ENCODE peak calls at places on chromosomes 4 and X, in nine cellular contexts. F, U, T, Z, P, G, X, D and C are unnamed samples.

GRCh38 chrX:34813618-34814017 is 129.0 kb upstream of the FAM47B start:
- DNase-seq in F (no peak), U (no peak), T (no peak), Z (no peak), P (no peak), G (no peak), X (no peak), D (peak), C (no peak)

GRCh38 chrX:44915361-44915868 is 42.4 kb downstream of the KDM6A start:
- DNase-seq in F (no peak), U (no peak), T (no peak), Z (no peak), P (no peak), G (peak), X (no peak), D (peak), C (no peak)

GRCh38 chr4:169620846-169621228 is 459 bp downstream of the CLCN3 start:
- DNase-seq in F (peak), U (peak), T (no peak), Z (no peak), P (peak), G (peak), X (peak), D (no peak), C (no peak)

GRCh38 chrX:1323315-1323714 is 13.3 kb upstream of the IL3RA start:
- DNase-seq in F (peak), U (no peak), T (peak), Z (peak), P (peak), G (peak), X (no peak), D (no peak), C (peak)

GRCh38 chr4:100062921-100063320 is 112.8 kb upstream of the H2AZ1 start:
- DNase-seq in F (no peak), U (no peak), T (no peak), Z (no peak), P (no peak), G (no peak), X (no peak), D (peak), C (no peak)

GRCh38 chrX:147914609-147915008 is 2.9 kb downstream of the FMR1 start:
- DNase-seq in F (no peak), U (no peak), T (no peak), Z (no peak), P (no peak), G (no peak), X (no peak), D (no peak), C (no peak)

GRCh38 chr4:104491826-104492771 is 2.6 kb downstream of the CXXC4 start:
- DNase-seq in F (peak), U (no peak), T (no peak), Z (peak), P (peak), G (peak), X (no peak), D (peak), C (peak)

GRCh38 chr4:111434581-111434980 is 710.7 kb upstream of the FAM241A start:
- DNase-seq in F (no peak), U (no peak), T (no peak), Z (no peak), P (no peak), G (no peak), X (no peak), D (peak), C (no peak)

GRCh38 chr4:99447079-99447478 is 11.9 kb upstream of the ADH7 start:
- DNase-seq in F (peak), U (no peak), T (no peak), Z (peak), P (peak), G (no peak), X (no peak), D (peak), C (no peak)

GRCh38 chrX:25873196-25873595 is 264.9 kb upstream of the MAGEB18 start:
- DNase-seq in F (no peak), U (no peak), T (no peak), Z (no peak), P (no peak), G (no peak), X (no peak), D (peak), C (no peak)

GRCh38 chrX:19886888-19887531 is 390 bp downstream of the SH3KBP1 start:
- DNase-seq in F (peak), U (no peak), T (no peak), Z (peak), P (no peak), G (peak), X (no peak), D (no peak), C (peak)

GRCh38 chr4:6473264-6474052 is 1.0 kb upstream of the PPP2R2C start:
- DNase-seq in F (peak), U (no peak), T (no peak), Z (no peak), P (no peak), G (no peak), X (peak), D (no peak), C (no peak)

GRCh38 chrX:100368167-100368566 is 41.9 kb downstream of the PCDH19 start:
- DNase-seq in F (peak), U (no peak), T (peak), Z (peak), P (peak), G (peak), X (no peak), D (peak), C (peak)

GRCh38 chr4:78136109-78137081 is 79.3 kb downstream of the FRAS1 start:
- DNase-seq in F (no peak), U (no peak), T (no peak), Z (peak), P (no peak), G (no peak), X (no peak), D (no peak), C (no peak)

GRCh38 chr4:138996090-138996489 is 19.5 kb upstream of the NOCT start:
- DNase-seq in F (peak), U (no peak), T (no peak), Z (no peak), P (no peak), G (no peak), X (no peak), D (no peak), C (no peak)

GRCh38 chrX:132483523-132483922 is 5.3 kb downstream of the MBNL3 start:
- DNase-seq in F (no peak), U (no peak), T (no peak), Z (no peak), P (no peak), G (no peak), X (no peak), D (no peak), C (no peak)

GRCh38 chr4:174631901-174632758 is 109.8 kb upstream of the HPGD start:
- DNase-seq in F (no peak), U (peak), T (peak), Z (no peak), P (peak), G (peak), X (no peak), D (peak), C (peak)

GRCh38 chr4:86775061-86775460 is 74.1 kb downstream of the SLC10A6 start:
- DNase-seq in F (no peak), U (no peak), T (no peak), Z (no peak), P (no peak), G (no peak), X (no peak), D (no peak), C (no peak)

GRCh38 chr4:1315838-1316536 is 26.3 kb downstream of the MAEA start:
- DNase-seq in F (no peak), U (no peak), T (no peak), Z (no peak), P (no peak), G (no peak), X (no peak), D (no peak), C (no peak)

GRCh38 chr4:137705171-137705783 is 173.0 kb upstream of the PCDH18 start:
- DNase-seq in F (no peak), U (peak), T (no peak), Z (no peak), P (no peak), G (no peak), X (peak), D (peak), C (no peak)

GRCh38 chrX:135480076-135480475 is 40.4 kb upstream of the INTS6L start:
- DNase-seq in F (no peak), U (no peak), T (no peak), Z (no peak), P (no peak), G (no peak), X (no peak), D (no peak), C (no peak)

GRCh38 chr4:6493668-6494304 is 21.4 kb upstream of the PPP2R2C start:
- DNase-seq in F (peak), U (no peak), T (no peak), Z (no peak), P (no peak), G (no peak), X (no peak), D (peak), C (no peak)

GRCh38 chr4:151192556-151193235 is 84.3 kb upstream of the PRSS48 start:
- DNase-seq in F (no peak), U (no peak), T (no peak), Z (no peak), P (no peak), G (no peak), X (no peak), D (peak), C (no peak)

GRCh38 chr4:4386736-4387392 is at the start of gene NSG1:
- DNase-seq in F (peak), U (no peak), T (no peak), Z (no peak), P (peak), G (no peak), X (no peak), D (peak), C (no peak)

GRCh38 chr4:1717129-1718094 is 3.7 kb downstream of the TMEM129 start:
- DNase-seq in F (peak), U (no peak), T (no peak), Z (no peak), P (no peak), G (peak), X (no peak), D (no peak), C (no peak)

GRCh38 chr4:10891866-10892265 is 207.3 kb upstream of the CLNK start:
- DNase-seq in F (no peak), U (no peak), T (no peak), Z (peak), P (no peak), G (no peak), X (no peak), D (no peak), C (no peak)

GRCh38 chr4:102501635-102502382 is 650 bp downstream of the NFKB1 start:
- DNase-seq in F (peak), U (peak), T (no peak), Z (peak), P (peak), G (peak), X (peak), D (peak), C (peak)

GRCh38 chr4:5956285-5957021 is 61.8 kb downstream of the C4orf50 start:
- DNase-seq in F (peak), U (peak), T (no peak), Z (peak), P (peak), G (peak), X (no peak), D (no peak), C (no peak)

GRCh38 chrX:13464599-13465275 is 104.7 kb upstream of the EGFL6 start:
- DNase-seq in F (no peak), U (no peak), T (no peak), Z (no peak), P (no peak), G (no peak), X (no peak), D (no peak), C (no peak)

GRCh38 chrX:122868626-122869025 is 315.5 kb upstream of the GRIA3 start:
- DNase-seq in F (no peak), U (no peak), T (no peak), Z (no peak), P (no peak), G (no peak), X (no peak), D (no peak), C (no peak)

GRCh38 chr4:95363966-95364365 is 184.8 kb downstream of the UNC5C start:
- DNase-seq in F (no peak), U (no peak), T (no peak), Z (no peak), P (no peak), G (no peak), X (no peak), D (peak), C (no peak)

GRCh38 chr4:170090667-170091052 is 904 bp upstream of the AADAT start:
- DNase-seq in F (no peak), U (no peak), T (no peak), Z (no peak), P (no peak), G (peak), X (no peak), D (peak), C (no peak)

GRCh38 chr4:150012851-150013360 is 65.3 kb upstream of the DCLK2 start:
- DNase-seq in F (no peak), U (no peak), T (no peak), Z (no peak), P (no peak), G (no peak), X (no peak), D (no peak), C (no peak)

GRCh38 chr4:42786350-42787070 is 106.0 kb upstream of the GRXCR1 start:
- DNase-seq in F (peak), U (no peak), T (no peak), Z (no peak), P (no peak), G (no peak), X (no peak), D (no peak), C (no peak)

GRCh38 chrX:155747520-155747919 is 133.6 kb upstream of the VAMP7 start:
- DNase-seq in F (no peak), U (peak), T (no peak), Z (no peak), P (no peak), G (no peak), X (no peak), D (peak), C (no peak)

GRCh38 chr4:8118035-8118434 is 40.6 kb downstream of the ABLIM2 start:
- DNase-seq in F (no peak), U (no peak), T (no peak), Z (no peak), P (no peak), G (no peak), X (no peak), D (no peak), C (no peak)

GRCh38 chr4:83267121-83267834 is 17.3 kb downstream of the COQ2 start:
- DNase-seq in F (no peak), U (no peak), T (no peak), Z (no peak), P (peak), G (no peak), X (no peak), D (peak), C (no peak)

GRCh38 chr4:41245983-41246382 is 10.7 kb upstream of the UCHL1 start:
- DNase-seq in F (no peak), U (no peak), T (no peak), Z (no peak), P (no peak), G (no peak), X (no peak), D (no peak), C (no peak)

GRCh38 chr4:54558889-54559682 is 98.7 kb upstream of the KIT start:
- DNase-seq in F (no peak), U (no peak), T (no peak), Z (no peak), P (no peak), G (no peak), X (no peak), D (no peak), C (no peak)
- TF ChIP-seq CTCF in F (no peak), U (no peak), T (no peak), Z (no peak), P (no peak), G (no peak), X (no peak), D (no peak), C (no peak)

GRCh38 chrX:97009391-97009790 is 125.7 kb downstream of the RPA4 start:
- DNase-seq in F (no peak), U (no peak), T (no peak), Z (no peak), P (no peak), G (no peak), X (no peak), D (no peak), C (no peak)
- TF ChIP-seq CTCF in F (no peak), U (no peak), T (no peak), Z (no peak), P (no peak), G (no peak), X (no peak), D (no peak), C (no peak)

DNA sequence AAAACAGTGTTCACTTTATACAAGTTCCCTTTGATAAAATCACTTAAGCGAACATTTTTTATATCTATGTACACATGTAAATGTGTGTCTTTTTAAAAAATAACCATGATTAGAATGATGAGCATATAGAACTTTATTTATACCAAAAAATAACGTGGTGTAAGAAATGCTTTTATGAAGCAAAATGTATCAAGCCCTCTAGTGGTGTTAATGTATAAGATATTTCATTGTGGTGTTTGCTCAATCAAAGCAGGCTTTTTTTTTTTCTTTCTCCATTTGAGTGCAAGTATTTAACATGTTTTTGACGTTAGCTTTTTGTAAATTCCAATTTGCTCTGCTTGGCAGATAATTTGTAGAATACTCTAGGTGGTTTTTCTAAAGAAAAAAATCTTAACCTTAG is 2092.4 kb upstream of the TENM3 start:
- DNase-seq in F (no peak), U (no peak), T (no peak), Z (no peak), P (no peak), G (peak), X (no peak), D (no peak), C (no peak)
- TF ChIP-seq CTCF in F (peak), U (no peak), T (peak), Z (peak), P (peak), G (peak), X (no peak), D (peak), C (no peak)

GRCh38 chr4:89563431-89563830 is 255.8 kb upstream of the GPRIN3 start:
- DNase-seq in F (no peak), U (no peak), T (no peak), Z (no peak), P (no peak), G (no peak), X (no peak), D (peak), C (no peak)

GRCh38 chr4:89556596-89557305 is 249.2 kb upstream of the GPRIN3 start:
- DNase-seq in F (no peak), U (no peak), T (no peak), Z (no peak), P (no peak), G (no peak), X (no peak), D (peak), C (no peak)

GRCh38 chr4:89561051-89561450 is 253.5 kb upstream of the GPRIN3 start:
- DNase-seq in F (no peak), U (no peak), T (no peak), Z (no peak), P (no peak), G (no peak), X (no peak), D (no peak), C (no peak)

GRCh38 chr4:89562715-89563114 is 255.1 kb upstream of the GPRIN3 start:
- DNase-seq in F (no peak), U (no peak), T (no peak), Z (no peak), P (no peak), G (no peak), X (no peak), D (peak), C (no peak)

GRCh38 chr4:89558147-89558546 is 250.5 kb upstream of the GPRIN3 start:
- DNase-seq in F (peak), U (no peak), T (no peak), Z (no peak), P (peak), G (no peak), X (no peak), D (no peak), C (no peak)
- TF ChIP-seq CTCF in F (peak), U (no peak), T (peak), Z (peak), P (peak), G (peak), X (no peak), D (peak), C (peak)

GRCh38 chr4:90641856-90642599 is 514.8 kb downstream of the CCSER1 start:
- DNase-seq in F (no peak), U (no peak), T (no peak), Z (no peak), P (no peak), G (no peak), X (no peak), D (no peak), C (no peak)
- TF ChIP-seq CTCF in F (peak), U (no peak), T (no peak), Z (no peak), P (no peak), G (no peak), X (no peak), D (no peak), C (no peak)

DNA sequence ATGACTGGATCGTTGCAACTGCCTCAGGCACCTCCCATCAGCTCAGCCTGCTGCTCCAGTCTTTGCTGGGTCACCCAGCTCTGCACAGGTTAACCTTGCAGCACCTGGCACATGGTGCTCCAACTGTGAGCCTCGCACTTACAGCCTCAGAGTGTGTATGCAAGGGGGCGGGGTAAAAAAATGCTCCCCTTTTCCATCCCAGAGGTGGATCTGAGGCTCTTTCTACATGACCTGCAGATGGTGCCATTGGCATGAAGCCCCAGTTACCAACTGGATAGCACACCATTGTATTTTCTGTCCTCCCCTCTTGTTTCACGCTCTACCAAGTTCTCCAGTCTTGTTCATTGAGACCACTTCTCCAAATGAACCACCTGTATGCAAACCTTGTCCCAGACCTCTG is 46.2 kb upstream of the TRPC3 start:
- DNase-seq in F (peak), U (no peak), T (no peak), Z (peak), P (no peak), G (no peak), X (no peak), D (no peak), C (no peak)
- TF ChIP-seq CTCF in F (peak), U (no peak), T (no peak), Z (no peak), P (no peak), G (no peak), X (no peak), D (no peak), C (no peak)

GRCh38 chr4:55385201-55385649 is 10.5 kb upstream of the TMEM165 start:
- DNase-seq in F (no peak), U (no peak), T (no peak), Z (no peak), P (no peak), G (no peak), X (no peak), D (peak), C (no peak)
- TF ChIP-seq CTCF in F (no peak), U (no peak), T (no peak), Z (no peak), P (no peak), G (no peak), X (no peak), D (no peak), C (no peak)

DNA sequence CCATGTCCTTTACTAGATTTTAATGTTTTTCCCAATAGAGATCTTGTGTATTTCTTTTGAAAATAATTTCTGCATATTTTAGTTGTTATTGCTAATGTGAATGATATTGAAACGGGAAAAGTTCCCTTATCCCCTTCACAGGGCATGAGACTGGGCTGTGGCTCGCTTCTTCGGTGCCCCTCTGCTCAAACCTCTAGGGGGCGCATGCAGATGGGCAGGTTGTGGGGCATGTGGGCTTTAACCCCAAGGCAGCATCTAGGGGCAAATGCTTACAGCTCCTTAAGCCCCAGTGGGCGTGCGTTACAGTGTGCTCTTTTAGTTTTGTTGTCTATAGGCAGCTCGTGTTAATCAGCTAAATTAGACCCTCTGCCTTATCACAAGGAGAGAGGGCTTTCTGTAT is 194.7 kb downstream of the OPHN1 start:
- DNase-seq in F (peak), U (no peak), T (no peak), Z (peak), P (peak), G (peak), X (no peak), D (no peak), C (no peak)
- TF ChIP-seq CTCF in F (peak), U (no peak), T (peak), Z (peak), P (peak), G (peak), X (no peak), D (peak), C (peak)